ENCODE peak calls at places on chromosome 2, in four cellular contexts. A, D, U and X are unnamed samples.
A peak's percentile ranks its signal among the peaks of the same experiment; 100 is the strongest.

GRCh38 chr2:104408266-104408665 is 445.6 kb upstream of the POU3F3 start:
- DNase-seq in A (no peak), D (no peak), U (no peak), X (no peak)

GRCh38 chr2:239469101-239469960 is 68.5 kb upstream of the HDAC4 start:
- DNase-seq in A (no peak), D (no peak), U (no peak), X (no peak)

GRCh38 chr2:239537633-239538356 is 137.0 kb upstream of the HDAC4 start:
- DNase-seq in A (no peak), D (no peak), U (no peak), X (no peak)

GRCh38 chr2:121319941-121320340 is 34.9 kb upstream of the TFCP2L1 start:
- DNase-seq in A (no peak), D (no peak), U (no peak), X (no peak)

GRCh38 chr2:58428553-58429284 is 187.6 kb upstream of the FANCL start:
- DNase-seq in A (no peak), D (no peak), U (peak; percentile 20), X (no peak)

GRCh38 chr2:21676676-21677075 is 552.9 kb downstream of the TDRD15 start:
- DNase-seq in A (no peak), D (no peak), U (no peak), X (no peak)

GRCh38 chr2:129462349-129462748 is 517.1 kb upstream of the RAB6C start:
- DNase-seq in A (no peak), D (no peak), U (no peak), X (no peak)

GRCh38 chr2:10626837-10627236 is 62.9 kb downstream of the NOL10 start:
- DNase-seq in A (no peak), D (no peak), U (no peak), X (no peak)

GRCh38 chr2:174779361-174779928 is 15.2 kb upstream of the CHRNA1 start:
- DNase-seq in A (no peak), D (no peak), U (no peak), X (no peak)

GRCh38 chr2:27291865-27292264 is 9.6 kb downstream of the TRIM54 start:
- DNase-seq in A (no peak), D (no peak), U (no peak), X (no peak)

GRCh38 chr2:171390941-171391516 is 42.8 kb downstream of the METTL8 start:
- DNase-seq in A (no peak), D (no peak), U (no peak), X (no peak)

GRCh38 chr2:160114020-160114419 is 51.6 kb upstream of the PLA2R1 start:
- DNase-seq in A (no peak), D (no peak), U (no peak), X (no peak)

GRCh38 chr2:31694444-31694843 is 113.7 kb upstream of the SRD5A2 start:
- DNase-seq in A (no peak), D (no peak), U (no peak), X (no peak)